ENCODE peak calls at places on chromosomes 4 and X, in ten cellular contexts. L is hypothalamus; E is transverse colon; A is AG10803; X is T-helper 1 cell; T is AML-193; K is pancreas; S is thyroid gland; G is stimulated activated CD4-positive, alpha-beta T cell treated with anti-CD3 and anti-CD28 coated beads, Interleukin-4, amount 100 ng/mL, for 1 hour; Z is HFF-Myc. U is an unnamed sample.

GRCh38 chr4:7630559-7631287 is 196.0 kb upstream of the PSAPL1 start:
- DNase-seq in L (peak; percentile 61), E (no peak), A (peak; percentile 82), X (no peak), T (no peak), K (no peak), S (peak; percentile 77), G (no peak), Z (peak; percentile 61), U (peak; percentile 63)

GRCh38 chr4:3766207-3766790 is at the start of gene ADRA2C:
- DNase-seq in L (peak; percentile 10), E (no peak), A (peak; percentile 25), X (no peak), T (no peak), K (peak; percentile 46), S (peak; percentile 24), G (no peak), Z (no peak), U (peak; percentile 55)

GRCh38 chrX:2497961-2498780 is 2.6 kb downstream of the DHRSX start:
- DNase-seq in L (no peak), E (peak; percentile 27), A (peak; percentile 46), X (no peak), T (no peak), K (peak; percentile 66), S (peak; percentile 39), G (no peak), Z (no peak), U (no peak)

GRCh38 chrX:2751291-2751690 is 549 bp upstream of the XG start:
- DNase-seq in L (no peak), E (no peak), A (peak; percentile 55), X (no peak), T (no peak), K (no peak), S (no peak), G (no peak), Z (no peak), U (no peak)

GRCh38 chrX:106921637-106922036 is 1.4 kb downstream of the CLDN2 start:
- DNase-seq in L (no peak), E (no peak), A (no peak), X (no peak), T (no peak), K (no peak), S (peak; percentile 61), G (no peak), Z (no peak), U (no peak)

GRCh38 chrX:119496521-119496829 is 28.2 kb downstream of the SLC25A5 start:
- DNase-seq in L (no peak), E (no peak), A (no peak), X (no peak), T (no peak), K (no peak), S (no peak), G (no peak), Z (no peak), U (no peak)

GRCh38 chrX:105981772-105982485 is 56.6 kb downstream of the SERPINA7 start:
- DNase-seq in L (no peak), E (no peak), A (no peak), X (no peak), T (no peak), K (no peak), S (no peak), G (no peak), Z (no peak), U (no peak)

GRCh38 chr4:76302856-76303438 is 3.6 kb upstream of the STBD1 start:
- DNase-seq in L (no peak), E (no peak), A (no peak), X (no peak), T (peak; percentile 74), K (no peak), S (no peak), G (no peak), Z (no peak), U (no peak)

GRCh38 chrX:150365953-150366911 is 3.1 kb downstream of the MAMLD1 start:
- DNase-seq in L (peak; percentile 2), E (peak; percentile 33), A (peak; percentile 38), X (no peak), T (no peak), K (peak; percentile 31), S (peak; percentile 38), G (no peak), Z (no peak), U (peak; percentile 56)

GRCh38 chrX:68918202-68918601 is 89.4 kb downstream of the EFNB1 start:
- DNase-seq in L (no peak), E (no peak), A (no peak), X (no peak), T (no peak), K (no peak), S (no peak), G (no peak), Z (no peak), U (no peak)

GRCh38 chr4:176726803-176727202 is 65.9 kb downstream of the VEGFC start:
- DNase-seq in L (no peak), E (no peak), A (no peak), X (no peak), T (no peak), K (no peak), S (no peak), G (no peak), Z (peak; percentile 10), U (no peak)

U was measured in head of caudate nucleus.